ENCODE peak calls at places on chromosomes 4 and X, in five cellular contexts. J is lung microvascular endothelial cell, T is NCI-H146, U is OCI-LY7, S is AG09319. N is an unnamed sample.

GRCh38 chr4:56414135-56414675 is 21.2 kb downstream of the PPAT start:
- DNase-seq in J (peak; percentile 5), T (no peak), U (no peak), S (no peak), N (no peak)

GRCh38 chr4:76881375-76881774 is 16.6 kb downstream of the SOWAHB start:
- DNase-seq in J (no peak), T (peak; percentile 53), U (no peak), S (no peak), N (no peak)

GRCh38 chrX:21666252-21666651 is 8.1 kb upstream of the KLHL34 start:
- DNase-seq in J (no peak), T (no peak), U (no peak), S (no peak), N (no peak)

GRCh38 chr4:158018831-158019230 is 154.0 kb downstream of the GASK1B start:
- DNase-seq in J (no peak), T (no peak), U (no peak), S (no peak), N (no peak)

GRCh38 chr4:86857341-86858052 is 8.3 kb upstream of the SLC10A6 start:
- DNase-seq in J (no peak), T (no peak), U (no peak), S (no peak), N (no peak)

GRCh38 chr4:142416711-142417275 is 429.3 kb downstream of the INPP4B start:
- DNase-seq in J (no peak), T (no peak), U (no peak), S (no peak), N (no peak)

GRCh38 chrX:118657413-118657812 is 70.0 kb upstream of the IL13RA1 start:
- DNase-seq in J (no peak), T (no peak), U (no peak), S (no peak), N (no peak)

GRCh38 chrX:71634366-71634765 is 16.1 kb upstream of the CXCR3 start:
- DNase-seq in J (no peak), T (no peak), U (no peak), S (no peak), N (no peak)

GRCh38 chr4:113996599-113997177 is 17.2 kb upstream of the ARSJ start:
- DNase-seq in J (no peak), T (no peak), U (no peak), S (no peak), N (no peak)

GRCh38 chrX:9940397-9940796 is 26.8 kb upstream of the CLDN34 start:
- DNase-seq in J (peak; percentile 69), T (no peak), U (no peak), S (no peak), N (no peak)

GRCh38 chrX:115177941-115178340 is 11.3 kb upstream of the RBMXL3 start:
- DNase-seq in J (no peak), T (no peak), U (no peak), S (no peak), N (no peak)

GRCh38 chrX:123975180-123975579 is 13.7 kb downstream of the STAG2 start:
- DNase-seq in J (no peak), T (no peak), U (no peak), S (no peak), N (no peak)

GRCh38 chr4:76459291-76459723 is 24.3 kb downstream of the SHROOM3 start:
- DNase-seq in J (peak; percentile 43), T (no peak), U (no peak), S (no peak), N (peak; percentile 92)

GRCh38 chrX:39645059-39645895 is 452.5 kb downstream of the BCOR start:
- DNase-seq in J (peak; percentile 80), T (no peak), U (no peak), S (peak; percentile 49), N (peak; percentile 26)

GRCh38 chr4:112060212-112060611 is 85.0 kb upstream of the FAM241A start:
- DNase-seq in J (peak; percentile 43), T (no peak), U (peak; percentile 11), S (no peak), N (peak; percentile 44)

GRCh38 chrX:43269201-43269600 is 386.9 kb upstream of the MAOA start:
- DNase-seq in J (no peak), T (no peak), U (no peak), S (no peak), N (no peak)

GRCh38 chr4:128031756-128032384 is 29.2 kb upstream of the LARP1B start:
- DNase-seq in J (no peak), T (peak; percentile 49), U (no peak), S (no peak), N (peak; percentile 84)

GRCh38 chr4:18075823-18076433 is 54.4 kb upstream of the LCORL start:
- DNase-seq in J (peak; percentile 59), T (no peak), U (peak; percentile 78), S (no peak), N (peak; percentile 56)

GRCh38 chrX:86066998-86067397 is 19.6 kb upstream of the CHM start:
- DNase-seq in J (peak; percentile 46), T (no peak), U (no peak), S (no peak), N (peak; percentile 47)

GRCh38 chr4:51835854-51836253 is 7.1 kb upstream of the DCUN1D4 start:
- DNase-seq in J (no peak), T (no peak), U (no peak), S (no peak), N (no peak)

N was measured in HAP-1.